ENCODE peak calls at places on chromosomes 2 and 18, in six cellular contexts. V is AG04450, U is ascending aorta, C is IMR-90, I is mammary epithelial cell, S is heart left ventricle. F is an unnamed sample.
A peak's percentile ranks its signal among the peaks of the same experiment; 100 is the strongest.

GRCh38 chr18:8715599-8715998 is 10.2 kb downstream of the MTCL1 start:
- DNase-seq in V (no peak), U (no peak), C (no peak), I (no peak), S (no peak), F (no peak)

GRCh38 chr18:46158498-46158897 is 54.3 kb downstream of the HAUS1 start:
- DNase-seq in V (no peak), U (no peak), C (peak; percentile 26), I (peak; percentile 74), S (no peak), F (no peak)

GRCh38 chr2:131413148-131413747 is 49.3 kb upstream of the RAB6D start:
- DNase-seq in V (no peak), U (no peak), C (peak; percentile 63), I (peak; percentile 17), S (no peak), F (no peak)

GRCh38 chr2:36635194-36635593 is 37.2 kb upstream of the FEZ2 start:
- DNase-seq in V (no peak), U (no peak), C (no peak), I (no peak), S (no peak), F (no peak)

GRCh38 chr2:109380502-109381326 is 233.1 kb downstream of the SEPTIN10 start:
- DNase-seq in V (no peak), U (peak; percentile 44), C (peak; percentile 73), I (no peak), S (peak; percentile 2), F (no peak)

GRCh38 chr2:40448476-40449079 is 3.3 kb downstream of the SLC8A1 start:
- DNase-seq in V (no peak), U (no peak), C (peak; percentile 52), I (peak; percentile 21), S (no peak), F (no peak)

GRCh38 chr18:76988015-76988826 is 144.4 kb downstream of the MBP start:
- DNase-seq in V (no peak), U (peak; percentile 69), C (no peak), I (no peak), S (peak; percentile 51), F (peak; percentile 21)

GRCh38 chr2:9782197-9782719 is 61.0 kb upstream of the TAF1B start:
- DNase-seq in V (no peak), U (no peak), C (no peak), I (peak; percentile 88), S (no peak), F (no peak)

GRCh38 chr2:95575857-95576256 is 15.9 kb upstream of the TRIM43 start:
- DNase-seq in V (no peak), U (no peak), C (no peak), I (no peak), S (no peak), F (no peak)

GRCh38 chr2:233371608-233372007 is 17.3 kb downstream of the DGKD start:
- DNase-seq in V (no peak), U (peak; percentile 11), C (no peak), I (no peak), S (no peak), F (no peak)
- TF ChIP-seq CTCF in V (no peak), U (no peak), C (no peak), I (no peak), S (no peak), F (no peak)

DNA sequence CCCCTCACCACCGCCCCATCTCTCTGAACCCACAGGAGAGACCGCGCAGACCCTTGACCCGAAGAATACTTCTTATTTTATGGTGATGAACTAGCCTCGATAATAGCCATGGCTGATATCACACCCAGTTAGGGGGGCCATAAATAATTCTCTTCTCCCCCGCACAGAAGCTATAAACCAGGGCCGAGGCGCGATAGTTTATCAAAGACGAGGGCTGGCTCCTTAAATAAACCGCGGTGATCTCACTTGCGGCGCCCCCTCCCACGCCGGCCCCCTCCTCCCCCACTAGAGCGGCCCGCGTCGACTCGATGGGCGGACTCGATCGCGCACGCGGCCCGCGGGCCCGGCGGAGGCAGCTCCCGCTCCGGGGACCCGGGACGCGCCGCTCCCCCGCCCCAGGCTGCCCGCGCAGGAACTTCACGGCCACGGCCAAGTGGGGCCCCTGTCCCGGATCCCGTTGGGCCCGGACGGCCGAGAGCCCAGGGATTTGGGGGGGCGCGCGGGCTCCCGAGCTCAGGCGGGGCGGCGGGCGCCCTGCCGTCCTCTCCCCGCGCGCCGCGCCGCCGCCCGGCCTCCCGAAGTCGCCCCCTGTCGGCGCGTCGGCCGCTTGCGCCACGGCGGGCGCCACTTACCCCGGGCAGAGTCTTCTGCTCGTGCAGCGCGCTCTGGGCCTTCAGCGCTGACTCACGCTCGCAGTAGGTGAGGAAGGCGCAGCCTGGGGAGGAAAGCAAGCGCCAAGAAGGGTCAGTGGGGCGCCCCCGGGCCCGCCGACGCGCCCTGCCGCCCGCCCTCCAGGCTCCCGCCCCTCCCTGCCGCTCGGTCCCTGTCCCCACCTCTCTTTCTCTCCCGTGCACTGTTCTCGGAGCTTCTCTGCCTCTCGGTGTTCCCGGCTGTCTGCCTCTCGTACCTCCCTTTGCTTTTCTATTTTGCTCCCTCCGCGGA is 80.4 kb downstream of the CELF4 start:
- DNase-seq in V (no peak), U (no peak), C (peak; percentile 5), I (peak; percentile 29), S (no peak), F (no peak)
- TF ChIP-seq CTCF in V (no peak), U (no peak), C (peak; percentile 32), I (no peak), S (peak; percentile 30), F (no peak)

GRCh38 chr2:182097571-182097970 is 111.9 kb downstream of the PPP1R1C start:
- DNase-seq in V (no peak), U (no peak), C (no peak), I (no peak), S (no peak), F (no peak)

GRCh38 chr2:182098648-182099047 is 113.0 kb downstream of the PPP1R1C start:
- DNase-seq in V (no peak), U (no peak), C (no peak), I (no peak), S (no peak), F (no peak)

GRCh38 chr2:182103531-182103930 is 117.9 kb downstream of the PPP1R1C start:
- DNase-seq in V (no peak), U (no peak), C (no peak), I (peak; percentile 8), S (no peak), F (no peak)

DNA sequence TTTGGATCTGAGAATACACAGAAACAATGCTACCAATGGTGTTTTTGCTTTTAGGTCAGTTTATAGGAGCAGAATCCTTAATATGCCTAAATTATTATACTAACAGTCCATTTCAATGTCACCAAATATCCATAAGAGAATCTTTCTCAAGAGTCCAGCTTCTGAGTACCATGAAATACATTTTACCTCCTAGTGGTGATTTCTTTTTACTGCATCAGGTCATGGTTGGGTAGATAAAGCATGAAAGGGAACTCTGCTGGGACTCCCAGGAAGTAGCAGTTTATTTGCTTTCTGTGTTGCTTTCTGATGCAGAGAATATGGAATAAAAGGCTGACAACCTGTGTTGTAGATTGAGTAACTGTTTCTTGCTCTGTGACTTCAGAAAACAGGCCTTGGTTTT is 115.6 kb downstream of the PPP1R1C start:
- DNase-seq in V (no peak), U (no peak), C (no peak), I (peak; percentile 2), S (no peak), F (no peak)
- TF ChIP-seq CTCF in V (no peak), U (no peak), C (no peak), I (peak; percentile 30), S (no peak), F (no peak)

GRCh38 chr18:63073481-63073880 is 246.1 kb downstream of the BCL2 start:
- DNase-seq in V (no peak), U (no peak), C (no peak), I (no peak), S (no peak), F (no peak)
- TF ChIP-seq CTCF in V (no peak), U (no peak), C (no peak), I (peak; percentile 40), S (no peak), F (no peak)

GRCh38 chr2:143577489-143577888 is 448.3 kb downstream of the ARHGAP15 start:
- DNase-seq in V (no peak), U (no peak), C (no peak), I (no peak), S (no peak), F (no peak)

GRCh38 chr2:143574069-143574468 is 444.9 kb downstream of the ARHGAP15 start:
- DNase-seq in V (no peak), U (no peak), C (no peak), I (no peak), S (no peak), F (no peak)

GRCh38 chr2:143579456-143579855 is 450.2 kb downstream of the ARHGAP15 start:
- DNase-seq in V (no peak), U (no peak), C (no peak), I (no peak), S (no peak), F (no peak)

GRCh38 chr2:143572421-143572820 is 443.2 kb downstream of the ARHGAP15 start:
- DNase-seq in V (no peak), U (no peak), C (no peak), I (peak; percentile 19), S (no peak), F (no peak)

DNA sequence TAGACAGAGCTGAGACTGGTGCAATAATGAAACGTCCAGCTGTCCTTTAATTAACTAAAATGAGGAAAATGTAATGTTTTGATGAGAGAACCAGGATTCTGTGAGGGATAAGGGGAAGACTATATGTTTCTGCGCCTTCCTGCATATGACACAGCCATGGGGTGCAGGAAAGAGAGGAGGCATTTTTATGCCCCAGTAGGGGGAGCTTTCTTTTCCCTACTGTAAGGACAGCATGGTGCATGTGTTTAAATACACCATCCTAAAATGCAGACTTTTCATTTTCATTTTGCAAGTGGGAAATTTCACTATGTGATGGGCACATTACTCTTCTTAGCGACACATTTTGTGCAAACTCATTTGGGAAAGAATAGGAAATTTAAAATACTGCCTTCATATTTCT is 446.1 kb downstream of the ARHGAP15 start:
- DNase-seq in V (no peak), U (no peak), C (peak; percentile 14), I (no peak), S (no peak), F (no peak)
- TF ChIP-seq CTCF in V (peak; percentile 62), U (no peak), C (peak; percentile 35), I (peak; percentile 60), S (no peak), F (no peak)